ENCODE peak calls at places on chromosome 1, in eight cellular contexts. One of them, this sample, is unnamed.

GRCh38 chr1:208069908-208070307 is 159.0 kb upstream of the CD34 start:
- DNase-seq in transverse colon: no peak
- DNase-seq in K562: no peak
- DNase-seq in stomach: no peak
- DNase-seq in A549: no peak
- DNase-seq in tibial nerve: no peak
- DNase-seq in SK-N-SH: no peak
- DNase-seq in esophagus muscularis mucosa: no peak
- DNase-seq in this sample: no peak

GRCh38 chr1:235024706-235025421 is 103.8 kb downstream of the TOMM20 start:
- DNase-seq in tibial nerve: no peak
- DNase-seq in esophagus muscularis mucosa: no peak
- DNase-seq in stomach: no peak
- DNase-seq in A549: no peak
- DNase-seq in K562: no peak
- DNase-seq in transverse colon: no peak
- DNase-seq in SK-N-SH: no peak
- DNase-seq in this sample: no peak

GRCh38 chr1:91789273-91789997 is 96.5 kb downstream of the TGFBR3 start:
- DNase-seq in SK-N-SH: no peak
- DNase-seq in K562: no peak
- DNase-seq in tibial nerve: no peak
- DNase-seq in transverse colon: no peak
- DNase-seq in stomach: no peak
- DNase-seq in A549: no peak
- DNase-seq in esophagus muscularis mucosa: no peak
- DNase-seq in this sample: no peak

GRCh38 chr1:185984113-185984836 is 250.1 kb downstream of the HMCN1 start:
- DNase-seq in A549: no peak
- DNase-seq in tibial nerve: no peak
- DNase-seq in stomach: no peak
- DNase-seq in SK-N-SH: no peak
- DNase-seq in K562: no peak
- DNase-seq in transverse colon: no peak
- DNase-seq in esophagus muscularis mucosa: no peak
- DNase-seq in this sample: no peak

GRCh38 chr1:210681158-210681557 is 352.5 kb downstream of the HHAT start:
- DNase-seq in SK-N-SH: no peak
- DNase-seq in tibial nerve: no peak
- DNase-seq in K562: no peak
- DNase-seq in stomach: no peak
- DNase-seq in esophagus muscularis mucosa: no peak
- DNase-seq in A549: no peak
- DNase-seq in transverse colon: no peak
- DNase-seq in this sample: no peak

GRCh38 chr1:220084460-220084859 is 5.1 kb downstream of the BPNT1 start:
- DNase-seq in tibial nerve: no peak
- DNase-seq in transverse colon: no peak
- DNase-seq in stomach: no peak
- DNase-seq in A549: no peak
- DNase-seq in K562: no peak
- DNase-seq in SK-N-SH: no peak
- DNase-seq in esophagus muscularis mucosa: no peak
- DNase-seq in this sample: no peak

GRCh38 chr1:31203215-31203614 is 36.5 kb downstream of the NKAIN1 start:
- DNase-seq in SK-N-SH: no peak
- DNase-seq in stomach: no peak
- DNase-seq in transverse colon: no peak
- DNase-seq in A549: no peak
- DNase-seq in esophagus muscularis mucosa: no peak
- DNase-seq in tibial nerve: no peak
- DNase-seq in K562: no peak
- DNase-seq in this sample: no peak

GRCh38 chr1:201059401-201059800 is 35.9 kb upstream of the KIF21B start:
- DNase-seq in esophagus muscularis mucosa: no peak
- DNase-seq in K562: peak
- DNase-seq in stomach: no peak
- DNase-seq in A549: no peak
- DNase-seq in tibial nerve: no peak
- DNase-seq in transverse colon: no peak
- DNase-seq in SK-N-SH: no peak
- DNase-seq in this sample: no peak

GRCh38 chr1:167555971-167556714 is 2.6 kb upstream of the CREG1 start:
- DNase-seq in esophagus muscularis mucosa: no peak
- DNase-seq in SK-N-SH: peak
- DNase-seq in K562: peak
- DNase-seq in A549: peak
- DNase-seq in transverse colon: peak
- DNase-seq in tibial nerve: peak
- DNase-seq in stomach: peak
- DNase-seq in this sample: peak

GRCh38 chr1:116763116-116763786 is 9.0 kb downstream of the CD2 start:
- DNase-seq in esophagus muscularis mucosa: no peak
- DNase-seq in A549: no peak
- DNase-seq in tibial nerve: no peak
- DNase-seq in K562: peak
- DNase-seq in transverse colon: no peak
- DNase-seq in stomach: no peak
- DNase-seq in SK-N-SH: no peak
- DNase-seq in this sample: no peak

GRCh38 chr1:78447096-78447495 is 43.7 kb upstream of the PTGFR start:
- DNase-seq in transverse colon: no peak
- DNase-seq in A549: no peak
- DNase-seq in SK-N-SH: no peak
- DNase-seq in stomach: no peak
- DNase-seq in K562: no peak
- DNase-seq in esophagus muscularis mucosa: no peak
- DNase-seq in tibial nerve: no peak
- DNase-seq in this sample: no peak

GRCh38 chr1:65150583-65151263 is 2.7 kb downstream of the AK4 start:
- DNase-seq in esophagus muscularis mucosa: no peak
- DNase-seq in transverse colon: no peak
- DNase-seq in SK-N-SH: no peak
- DNase-seq in stomach: no peak
- DNase-seq in K562: no peak
- DNase-seq in A549: no peak
- DNase-seq in tibial nerve: no peak
- DNase-seq in this sample: no peak

GRCh38 chr1:206581571-206581981 is 30.7 kb downstream of the EIF2D start:
- DNase-seq in esophagus muscularis mucosa: no peak
- DNase-seq in SK-N-SH: no peak
- DNase-seq in A549: no peak
- DNase-seq in stomach: no peak
- DNase-seq in tibial nerve: no peak
- DNase-seq in transverse colon: peak
- DNase-seq in K562: no peak
- DNase-seq in this sample: no peak

GRCh38 chr1:235648407-235648907 is 1.1 kb downstream of the GNG4 start:
- DNase-seq in esophagus muscularis mucosa: peak
- DNase-seq in A549: no peak
- DNase-seq in transverse colon: peak
- DNase-seq in SK-N-SH: peak
- DNase-seq in K562: no peak
- DNase-seq in stomach: no peak
- DNase-seq in tibial nerve: no peak
- DNase-seq in this sample: peak

GRCh38 chr1:223824712-223825111 is 21.0 kb downstream of the TP53BP2 start:
- DNase-seq in transverse colon: no peak
- DNase-seq in stomach: no peak
- DNase-seq in tibial nerve: no peak
- DNase-seq in A549: no peak
- DNase-seq in SK-N-SH: no peak
- DNase-seq in K562: no peak
- DNase-seq in esophagus muscularis mucosa: no peak
- DNase-seq in this sample: no peak

GRCh38 chr1:204151562-204152309 is at the start of gene ETNK2:
- DNase-seq in K562: peak
- DNase-seq in SK-N-SH: peak
- DNase-seq in tibial nerve: peak
- DNase-seq in transverse colon: peak
- DNase-seq in esophagus muscularis mucosa: no peak
- DNase-seq in A549: peak
- DNase-seq in stomach: peak
- DNase-seq in this sample: peak

GRCh38 chr1:174153085-174153824 is 6.1 kb upstream of the RABGAP1L start:
- DNase-seq in A549: peak
- DNase-seq in stomach: no peak
- DNase-seq in esophagus muscularis mucosa: no peak
- DNase-seq in transverse colon: no peak
- DNase-seq in SK-N-SH: no peak
- DNase-seq in tibial nerve: no peak
- DNase-seq in K562: peak
- DNase-seq in this sample: no peak

GRCh38 chr1:63148825-63149645 is 173.3 kb upstream of the FOXD3 start:
- DNase-seq in SK-N-SH: peak
- DNase-seq in K562: peak
- DNase-seq in tibial nerve: no peak
- DNase-seq in A549: peak
- DNase-seq in esophagus muscularis mucosa: no peak
- DNase-seq in stomach: peak
- DNase-seq in transverse colon: no peak
- DNase-seq in this sample: no peak

GRCh38 chr1:184199036-184199796 is 147.7 kb downstream of the TSEN15 start:
- DNase-seq in tibial nerve: no peak
- DNase-seq in esophagus muscularis mucosa: no peak
- DNase-seq in SK-N-SH: no peak
- DNase-seq in A549: no peak
- DNase-seq in transverse colon: no peak
- DNase-seq in K562: no peak
- DNase-seq in stomach: no peak
- DNase-seq in this sample: no peak

GRCh38 chr1:192232859-192233417 is 74.7 kb downstream of the RGS18 start:
- DNase-seq in SK-N-SH: no peak
- DNase-seq in tibial nerve: no peak
- DNase-seq in K562: no peak
- DNase-seq in esophagus muscularis mucosa: no peak
- DNase-seq in transverse colon: no peak
- DNase-seq in A549: no peak
- DNase-seq in stomach: no peak
- DNase-seq in this sample: no peak

GRCh38 chr1:59046730-59047157 is 250.2 kb upstream of the FGGY start:
- DNase-seq in esophagus muscularis mucosa: no peak
- DNase-seq in K562: no peak
- DNase-seq in tibial nerve: no peak
- DNase-seq in stomach: peak
- DNase-seq in SK-N-SH: no peak
- DNase-seq in A549: no peak
- DNase-seq in transverse colon: peak
- DNase-seq in this sample: no peak
- TF ChIP-seq EP300 in esophagus muscularis mucosa: no peak
- TF ChIP-seq EP300 in K562: no peak
- TF ChIP-seq EP300 in tibial nerve: no peak
- TF ChIP-seq EP300 in stomach: no peak
- TF ChIP-seq EP300 in SK-N-SH: no peak
- TF ChIP-seq EP300 in A549: no peak
- TF ChIP-seq EP300 in transverse colon: no peak
- TF ChIP-seq EP300 in this sample: no peak

DNA sequence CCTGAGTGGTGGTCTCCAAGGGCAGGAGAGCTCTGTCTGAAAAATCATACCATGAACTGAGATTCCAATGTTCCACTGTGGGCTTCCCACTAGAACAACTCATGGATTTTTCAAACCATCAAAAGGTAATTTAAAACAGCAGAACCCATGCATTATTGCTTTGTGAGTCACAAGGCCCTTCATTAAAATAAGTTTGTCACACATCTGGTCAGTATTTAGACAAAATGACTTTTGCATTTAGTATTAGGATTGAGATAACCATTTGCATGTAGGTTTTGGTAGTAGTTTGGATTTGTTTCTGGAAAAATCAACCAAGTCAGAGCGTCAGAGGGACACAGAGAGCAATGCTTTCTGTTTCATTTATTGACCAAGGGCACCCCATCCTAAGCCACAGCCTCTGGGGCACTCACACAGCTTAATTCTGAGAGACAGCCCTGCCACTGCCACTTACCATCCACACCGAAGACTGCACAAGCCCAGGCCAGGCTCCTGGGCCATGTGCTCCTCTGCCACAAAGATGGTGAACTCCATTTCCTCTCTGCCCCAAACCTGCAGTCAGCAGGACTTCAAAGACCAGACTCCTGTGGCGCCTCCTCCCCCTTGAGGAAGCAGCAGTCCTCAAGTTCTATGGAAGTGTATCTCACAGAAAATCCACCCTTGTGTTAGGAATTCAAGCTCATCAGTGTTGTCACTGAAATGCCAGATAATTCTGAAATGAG is 132.6 kb upstream of the DUSP10 start:
- DNase-seq in stomach: no peak
- DNase-seq in tibial nerve: no peak
- DNase-seq in SK-N-SH: no peak
- DNase-seq in transverse colon: no peak
- DNase-seq in K562: no peak
- DNase-seq in A549: peak
- DNase-seq in esophagus muscularis mucosa: peak
- DNase-seq in this sample: no peak
- TF ChIP-seq EP300 in stomach: no peak
- TF ChIP-seq EP300 in tibial nerve: no peak
- TF ChIP-seq EP300 in SK-N-SH: peak
- TF ChIP-seq EP300 in transverse colon: no peak
- TF ChIP-seq EP300 in K562: no peak
- TF ChIP-seq EP300 in A549: no peak
- TF ChIP-seq EP300 in esophagus muscularis mucosa: no peak
- TF ChIP-seq EP300 in this sample: no peak

GRCh38 chr1:9900142-9901043 is 9.7 kb downstream of the CTNNBIP1 start:
- DNase-seq in A549: no peak
- DNase-seq in SK-N-SH: no peak
- DNase-seq in stomach: peak
- DNase-seq in K562: no peak
- DNase-seq in transverse colon: peak
- DNase-seq in esophagus muscularis mucosa: no peak
- DNase-seq in tibial nerve: no peak
- DNase-seq in this sample: no peak
- TF ChIP-seq EP300 in A549: no peak
- TF ChIP-seq EP300 in SK-N-SH: no peak
- TF ChIP-seq EP300 in stomach: no peak
- TF ChIP-seq EP300 in K562: no peak
- TF ChIP-seq EP300 in transverse colon: no peak
- TF ChIP-seq EP300 in esophagus muscularis mucosa: no peak
- TF ChIP-seq EP300 in tibial nerve: no peak
- TF ChIP-seq EP300 in this sample: no peak

DNA sequence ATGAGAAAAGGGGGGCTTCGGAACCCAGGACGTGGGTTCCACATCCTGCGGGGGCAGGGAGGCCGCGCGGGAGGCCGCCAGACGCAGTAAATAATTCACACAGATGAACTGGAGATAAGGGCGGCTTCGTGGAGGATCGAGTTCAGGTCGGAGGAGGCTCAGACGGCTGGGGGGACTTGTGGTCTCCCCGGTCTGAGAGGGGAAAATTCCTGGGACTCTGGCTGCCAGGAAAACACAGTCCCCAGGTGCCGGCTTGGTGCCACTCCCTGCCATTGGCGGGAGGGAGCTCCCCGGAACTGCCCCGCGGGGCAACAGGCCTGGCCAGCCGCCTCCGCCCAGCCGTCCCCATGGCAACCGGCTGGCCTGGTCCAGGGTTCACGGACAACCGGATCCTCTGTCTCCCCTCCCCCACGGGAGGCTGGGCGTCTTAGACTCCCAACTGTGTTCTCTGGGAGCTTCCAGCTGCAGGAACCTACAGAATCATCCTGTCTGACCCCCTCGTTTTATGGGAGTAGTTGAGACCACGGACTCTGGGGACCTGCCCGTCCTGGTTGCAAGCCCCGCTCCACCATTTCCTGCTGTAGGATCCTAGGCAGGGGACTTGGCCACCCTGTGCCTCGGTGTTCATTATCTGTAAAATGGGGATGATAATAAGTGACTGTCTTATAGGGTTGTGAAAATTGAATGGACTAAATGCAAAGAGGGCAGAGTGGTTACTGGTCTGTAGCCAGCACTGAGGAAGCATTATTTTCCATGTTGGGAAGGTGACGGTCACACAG is 9.6 kb downstream of the CAMK2N1 start:
- DNase-seq in SK-N-SH: peak
- DNase-seq in stomach: peak
- DNase-seq in A549: peak
- DNase-seq in esophagus muscularis mucosa: no peak
- DNase-seq in K562: peak
- DNase-seq in tibial nerve: no peak
- DNase-seq in transverse colon: peak
- DNase-seq in this sample: peak
- TF ChIP-seq EP300 in SK-N-SH: no peak
- TF ChIP-seq EP300 in stomach: no peak
- TF ChIP-seq EP300 in A549: no peak
- TF ChIP-seq EP300 in esophagus muscularis mucosa: no peak
- TF ChIP-seq EP300 in K562: no peak
- TF ChIP-seq EP300 in tibial nerve: no peak
- TF ChIP-seq EP300 in transverse colon: peak
- TF ChIP-seq EP300 in this sample: no peak